ENCODE peak calls at places on chromosomes 3 and 15, in six cellular contexts. D is upper lobe of left lung, U is K562, P is suprapubic skin, J is ovary, N is tibial nerve. Q is an unnamed sample.
A peak's percentile ranks its signal among the peaks of the same experiment; 100 is the strongest.

GRCh38 chr15:77500986-77501385 is 80.3 kb downstream of the HMG20A start:
- DNase-seq in D (no peak), U (no peak), P (no peak), J (no peak), N (no peak), Q (no peak)

GRCh38 chr3:158711886-158712285 is 20.4 kb downstream of the RARRES1 start:
- DNase-seq in D (no peak), U (no peak), P (no peak), J (no peak), N (no peak), Q (no peak)

GRCh38 chr3:114700637-114701234 is 406.9 kb downstream of the TIGIT start:
- DNase-seq in D (no peak), U (no peak), P (no peak), J (no peak), N (no peak), Q (no peak)

GRCh38 chr3:172591876-172592771 is 68.9 kb upstream of the TNFSF10 start:
- DNase-seq in D (no peak), U (peak; percentile 9), P (no peak), J (no peak), N (no peak), Q (peak; percentile 43)

GRCh38 chr3:59451041-59451763 is 401.4 kb upstream of the CFAP20DC start:
- DNase-seq in D (peak; percentile 21), U (no peak), P (no peak), J (no peak), N (no peak), Q (peak; percentile 38)

GRCh38 chr3:178451799-178452198 is 84.4 kb upstream of the KCNMB2 start:
- DNase-seq in D (no peak), U (no peak), P (no peak), J (no peak), N (no peak), Q (no peak)

GRCh38 chr15:60535265-60535664 is 56.3 kb upstream of the ICE2 start:
- DNase-seq in D (no peak), U (no peak), P (no peak), J (no peak), N (no peak), Q (no peak)

GRCh38 chr15:68272797-68273271 is 4.7 kb upstream of the FEM1B start:
- DNase-seq in D (no peak), U (no peak), P (no peak), J (no peak), N (no peak), Q (no peak)

GRCh38 chr3:157532529-157533297 is 29.5 kb upstream of the VEPH1 start:
- DNase-seq in D (no peak), U (peak; percentile 69), P (no peak), J (no peak), N (no peak), Q (no peak)

GRCh38 chr3:100710355-100711198 is 1.3 kb downstream of the TFG start:
- DNase-seq in D (peak; percentile 29), U (peak; percentile 62), P (no peak), J (no peak), N (no peak), Q (peak; percentile 77)

GRCh38 chr3:159130108-159130507 is 328.3 kb downstream of the MFSD1 start:
- DNase-seq in D (no peak), U (no peak), P (no peak), J (no peak), N (no peak), Q (peak; percentile 21)

GRCh38 chr3:115217678-115218451 is 70.8 kb upstream of the ZBTB20 start:
- DNase-seq in D (no peak), U (peak; percentile 8), P (no peak), J (peak; percentile 11), N (no peak), Q (peak; percentile 52)

GRCh38 chr15:79629687-79630086 is 197.6 kb downstream of the MINAR1 start:
- DNase-seq in D (no peak), U (no peak), P (no peak), J (no peak), N (no peak), Q (no peak)

GRCh38 chr15:65323071-65323511 is 18.6 kb downstream of the RNU5B-1 start:
- DNase-seq in D (no peak), U (peak; percentile 48), P (no peak), J (peak; percentile 72), N (no peak), Q (peak; percentile 41)

GRCh38 chr3:37952564-37952963 is 38.0 kb upstream of the VILL start:
- DNase-seq in D (no peak), U (no peak), P (no peak), J (no peak), N (no peak), Q (no peak)
- TF ChIP-seq EP300 in D (no peak), U (no peak), P (no peak), J (no peak), N (no peak), Q (no peak)

GRCh38 chr15:89096664-89097063 is 8.4 kb downstream of the ABHD2 start:
- DNase-seq in D (peak; percentile 18), U (no peak), P (no peak), J (no peak), N (no peak), Q (no peak)
- H3K4me1 ChIP-seq in D (peaks cover 45% of the 10 kb centered on the region), U (peaks cover 52% of the 10 kb centered on the region), P (peaks cover 81% of the 10 kb centered on the region), J (peaks cover 28% of the 10 kb centered on the region), N (peaks cover 77% of the 10 kb centered on the region), Q (peaks cover 26% of the 10 kb centered on the region)

GRCh38 chr15:89408512-89409183 is 74.0 kb upstream of the POLG start:
- DNase-seq in D (no peak), U (no peak), P (no peak), J (no peak), N (no peak), Q (no peak)

GRCh38 chr15:89404023-89404422 is 69.4 kb upstream of the POLG start:
- DNase-seq in D (no peak), U (no peak), P (no peak), J (no peak), N (no peak), Q (no peak)

GRCh38 chr15:89409184-89409992 is 74.8 kb upstream of the POLG start:
- DNase-seq in D (no peak), U (no peak), P (no peak), J (no peak), N (no peak), Q (no peak)

GRCh38 chr15:89406218-89406716 is 71.6 kb upstream of the POLG start:
- DNase-seq in D (no peak), U (no peak), P (no peak), J (no peak), N (no peak), Q (no peak)

DNA sequence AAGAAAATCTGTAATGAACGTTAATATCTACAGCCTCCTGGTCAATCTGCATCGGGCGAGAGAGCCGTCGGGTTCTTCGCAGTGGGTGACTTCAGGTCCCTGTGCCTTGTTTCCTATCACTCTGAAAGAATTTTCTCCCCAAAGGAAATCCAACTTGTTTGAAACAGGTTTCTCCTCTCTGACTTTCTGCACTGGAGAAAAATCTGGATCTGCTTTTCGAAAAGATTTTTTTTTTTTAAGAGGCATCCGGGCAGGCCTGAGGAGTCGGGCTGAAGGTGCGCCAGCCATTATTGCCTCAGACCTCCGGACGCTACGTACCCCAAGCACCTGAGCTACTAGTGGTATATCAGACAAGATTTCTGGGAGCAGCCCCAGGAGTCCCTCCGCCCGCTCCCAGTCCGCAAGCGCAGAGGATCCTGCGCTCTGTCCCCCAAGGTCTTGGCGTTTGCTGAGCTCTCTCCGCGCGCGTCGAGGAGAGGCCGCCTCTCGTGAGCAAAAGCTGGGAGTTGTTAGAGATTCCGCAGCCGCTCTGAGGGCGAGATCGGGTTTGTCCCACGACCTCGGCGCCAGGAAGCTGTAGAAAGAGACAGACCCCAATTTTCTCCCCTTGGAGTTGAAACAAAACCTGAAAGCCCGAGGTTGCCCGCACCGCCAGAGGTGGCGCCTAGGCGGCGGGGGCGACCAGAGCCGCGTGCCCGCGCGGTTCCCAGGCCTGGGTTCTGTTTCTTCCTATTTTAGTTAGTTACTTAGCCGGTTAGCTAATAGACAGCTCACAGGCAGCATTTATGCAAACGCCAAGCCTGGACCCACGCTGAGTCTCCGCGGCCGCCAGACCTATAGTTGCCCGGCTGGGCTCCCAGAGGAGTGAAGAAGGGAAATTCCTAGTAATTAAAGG is 72.4 kb upstream of the POLG start:
- DNase-seq in D (no peak), U (no peak), P (no peak), J (no peak), N (no peak), Q (no peak)
- H3K9me3 ChIP-seq in D (no peaks in the 10 kb centered on the region), U (no peaks in the 10 kb centered on the region), P (no peaks in the 10 kb centered on the region), J (no peaks in the 10 kb centered on the region), N (no peaks in the 10 kb centered on the region), Q (no peaks in the 10 kb centered on the region)

GRCh38 chr15:48536681-48537091 is 108.8 kb downstream of the FBN1 start:
- DNase-seq in D (no peak), U (no peak), P (no peak), J (no peak), N (no peak), Q (no peak)

GRCh38 chr15:48532938-48533337 is 112.6 kb downstream of the FBN1 start:
- DNase-seq in D (no peak), U (no peak), P (no peak), J (no peak), N (no peak), Q (no peak)

GRCh38 chr15:48537277-48538113 is 108.0 kb downstream of the FBN1 start:
- DNase-seq in D (no peak), U (no peak), P (no peak), J (no peak), N (no peak), Q (no peak)

GRCh38 chr15:48530528-48530927 is 115.0 kb downstream of the FBN1 start:
- DNase-seq in D (no peak), U (no peak), P (no peak), J (no peak), N (no peak), Q (no peak)

DNA sequence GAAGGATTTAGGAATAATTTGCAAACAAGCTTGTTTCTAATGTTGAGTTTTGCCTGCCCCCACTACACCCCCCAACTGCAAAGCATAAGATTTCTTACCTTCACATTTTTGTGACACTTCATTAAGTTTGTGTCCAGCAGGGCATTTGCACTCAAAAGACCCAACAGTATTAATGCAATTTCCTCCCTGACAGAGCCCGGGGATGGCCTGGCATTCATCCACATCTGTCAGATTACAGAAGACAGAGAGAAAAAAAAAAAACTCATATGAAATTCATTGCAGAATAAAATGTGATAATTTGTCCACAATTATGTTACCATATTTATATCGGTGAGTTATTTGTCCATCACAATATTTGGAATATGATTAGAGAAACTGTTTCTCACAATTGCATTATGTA is 111.5 kb downstream of the FBN1 start:
- DNase-seq in D (no peak), U (no peak), P (no peak), J (no peak), N (no peak), Q (no peak)
- TF ChIP-seq EP300 in D (no peak), U (no peak), P (no peak), J (no peak), N (no peak), Q (no peak)

GRCh38 chr3:29764059-29764458 is 483.2 kb downstream of the RBMS3 start:
- DNase-seq in D (no peak), U (no peak), P (no peak), J (no peak), N (no peak), Q (no peak)
- H3K4me1 ChIP-seq in D (peaks cover 18% of the 10 kb centered on the region), U (no peaks in the 10 kb centered on the region), P (peaks cover 28% of the 10 kb centered on the region), J (peaks cover 2% of the 10 kb centered on the region), N (peaks cover 60% of the 10 kb centered on the region), Q (peaks cover 2% of the 10 kb centered on the region)